ENCODE peak calls at places on chromosomes 12 and 14, in four cellular contexts. V is DMS153, X is NCI-H1436, L is fibroblast of the conjunctiva. Y is an unnamed sample.

GRCh38 chr12:71756054-71756675 is 1.5 kb downstream of the RAB21 start:
- DNase-seq in L (no peak), V (no peak), X (no peak), Y (no peak)

GRCh38 chr14:90785474-90785873 is 30.8 kb downstream of the TTC7B start:
- DNase-seq in L (no peak), X (no peak), V (no peak), Y (no peak)

GRCh38 chr12:1217191-1217949 is 226.3 kb downstream of the ERC1 start:
- DNase-seq in X (no peak), L (peak; percentile 40), V (no peak), Y (no peak)

GRCh38 chr14:31268216-31268615 is 60.6 kb upstream of the HECTD1 start:
- DNase-seq in V (no peak), X (no peak), L (no peak), Y (no peak)

GRCh38 chr12:131975228-131975627 is 25.5 kb downstream of the EP400 start:
- DNase-seq in X (no peak), L (no peak), V (no peak), Y (no peak)

GRCh38 chr12:123043536-123044001 is 63.1 kb downstream of the ARL6IP4 start:
- DNase-seq in V (peak; percentile 67), L (peak; percentile 79), X (peak; percentile 45), Y (peak; percentile 77)

GRCh38 chr12:127257366-127257935 is 1009.5 kb upstream of the TMEM132C start:
- DNase-seq in X (no peak), V (no peak), L (no peak), Y (no peak)

GRCh38 chr12:125208942-125209341 is 143.7 kb downstream of the AACS start:
- DNase-seq in X (no peak), L (no peak), V (no peak), Y (no peak)

GRCh38 chr12:71848212-71848611 is 8.7 kb downstream of the TBC1D15 start:
- DNase-seq in X (no peak), V (no peak), L (no peak), Y (no peak)

GRCh38 chr14:75069021-75069810 is at the start of gene ZC2HC1C:
- DNase-seq in L (peak; percentile 89), V (peak; percentile 87), X (peak; percentile 83), Y (peak; percentile 91)

GRCh38 chr12:100266163-100266801 is 597 bp downstream of the DEPDC4 start:
- DNase-seq in X (no peak), V (no peak), L (no peak), Y (no peak)

GRCh38 chr14:93727917-93728650 is 60.2 kb downstream of the PRIMA1 start:
- DNase-seq in V (no peak), X (no peak), L (no peak), Y (no peak)

GRCh38 chr14:22520786-22521185 is 68.2 kb downstream of the DAD1 start:
- DNase-seq in V (no peak), X (no peak), L (no peak), Y (no peak)